ENCODE peak calls at places on chromosomes 5 and 9, in seven cellular contexts. D is heart left ventricle; V is psoas muscle; S is suprapubic skin; H is gastrocnemius medialis; U is CD8-positive, alpha-beta T cell; L is tibial artery. E is an unnamed sample.

GRCh38 chr5:61330341-61330878 is 1.6 kb upstream of the ZSWIM6 start:
- DNase-seq in D (peak; percentile 70), V (peak; percentile 64), S (no peak), H (peak; percentile 8), U (no peak), L (no peak), E (no peak)

GRCh38 chr9:109893222-109893621 is 113.2 kb downstream of the PALM2AKAP2 start:
- DNase-seq in D (no peak), V (no peak), S (no peak), H (no peak), U (no peak), L (no peak), E (no peak)

GRCh38 chr5:55331321-55331720 is 23.5 kb downstream of the MTREX start:
- DNase-seq in D (no peak), V (no peak), S (no peak), H (no peak), U (no peak), L (no peak), E (no peak)

GRCh38 chr5:148708854-148709253 is 54.5 kb upstream of the HTR4 start:
- DNase-seq in D (no peak), V (no peak), S (no peak), H (no peak), U (no peak), L (no peak), E (no peak)

GRCh38 chr5:55997742-55998351 is 3.1 kb upstream of the IL6ST start:
- DNase-seq in D (no peak), V (no peak), S (no peak), H (no peak), U (no peak), L (no peak), E (no peak)

GRCh38 chr9:72292184-72292787 is 72.7 kb downstream of the ZFAND5 start:
- DNase-seq in D (no peak), V (no peak), S (no peak), H (no peak), U (no peak), L (no peak), E (no peak)

GRCh38 chr5:81021951-81022687 is 62.0 kb downstream of the RASGRF2 start:
- DNase-seq in D (no peak), V (no peak), S (no peak), H (no peak), U (no peak), L (no peak), E (no peak)

GRCh38 chr5:151799407-151799806 is 27.7 kb downstream of the G3BP1 start:
- DNase-seq in D (no peak), V (no peak), S (no peak), H (no peak), U (no peak), L (no peak), E (no peak)

GRCh38 chr9:90107021-90107771 is 502.4 kb downstream of the GADD45G start:
- DNase-seq in D (peak; percentile 53), V (peak; percentile 82), S (no peak), H (peak; percentile 82), U (no peak), L (no peak), E (no peak)

GRCh38 chr5:143140492-143141231 is 262.8 kb downstream of the NR3C1 start:
- DNase-seq in D (no peak), V (peak; percentile 74), S (no peak), H (peak; percentile 90), U (no peak), L (no peak), E (no peak)

GRCh38 chr5:133828727-133829126 is 139.7 kb downstream of the C5orf15 start:
- DNase-seq in D (no peak), V (no peak), S (no peak), H (no peak), U (no peak), L (no peak), E (no peak)

GRCh38 chr5:74289238-74289637 is 351.3 kb downstream of the ENC1 start:
- DNase-seq in D (no peak), V (no peak), S (no peak), H (no peak), U (no peak), L (no peak), E (peak; percentile 17)

GRCh38 chr9:128276574-128277270 is 646 bp downstream of the SWI5 start:
- DNase-seq in D (peak; percentile 65), V (peak; percentile 62), S (no peak), H (no peak), U (peak; percentile 2), L (no peak), E (peak; percentile 93)

DNA sequence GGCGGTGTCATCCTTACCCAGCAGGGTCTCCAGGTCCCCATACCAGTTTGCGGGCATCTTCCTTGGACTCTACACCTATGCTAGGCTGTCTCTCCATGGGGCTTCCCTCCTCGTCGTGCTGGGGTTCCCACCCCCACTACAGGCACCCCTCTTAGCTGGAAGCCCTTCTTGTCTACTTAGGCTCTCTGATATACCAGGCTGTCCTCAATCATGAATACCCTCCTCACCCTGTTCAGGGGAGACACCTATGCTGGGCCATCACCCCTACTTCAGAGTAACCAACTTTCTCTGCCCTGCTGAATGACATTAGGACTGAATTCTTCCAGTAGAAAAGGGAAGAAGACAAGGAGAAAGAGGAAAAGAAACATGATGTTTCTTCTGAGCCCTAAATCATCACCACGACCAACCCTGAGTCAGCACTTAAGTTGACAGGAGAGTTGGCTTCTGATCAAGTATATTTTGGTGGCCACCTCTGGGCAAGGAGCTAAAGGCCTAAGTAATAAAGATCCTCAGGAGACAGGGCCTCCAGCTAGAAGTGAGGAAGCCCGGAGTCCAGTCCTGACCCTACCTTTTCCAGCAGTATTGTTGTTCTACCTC is 115.3 kb downstream of the GCNT1 start:
- DNase-seq in D (no peak), V (no peak), S (no peak), H (no peak), U (no peak), L (no peak), E (peak; percentile 91)
- H3K4me1 ChIP-seq in D (no peaks in the 10 kb centered on the region), V (no peaks in the 10 kb centered on the region), S (no peaks in the 10 kb centered on the region), H (no peaks in the 10 kb centered on the region), U (peaks cover 3% of the 10 kb centered on the region), L (no peaks in the 10 kb centered on the region), E (no peaks in the 10 kb centered on the region)

DNA sequence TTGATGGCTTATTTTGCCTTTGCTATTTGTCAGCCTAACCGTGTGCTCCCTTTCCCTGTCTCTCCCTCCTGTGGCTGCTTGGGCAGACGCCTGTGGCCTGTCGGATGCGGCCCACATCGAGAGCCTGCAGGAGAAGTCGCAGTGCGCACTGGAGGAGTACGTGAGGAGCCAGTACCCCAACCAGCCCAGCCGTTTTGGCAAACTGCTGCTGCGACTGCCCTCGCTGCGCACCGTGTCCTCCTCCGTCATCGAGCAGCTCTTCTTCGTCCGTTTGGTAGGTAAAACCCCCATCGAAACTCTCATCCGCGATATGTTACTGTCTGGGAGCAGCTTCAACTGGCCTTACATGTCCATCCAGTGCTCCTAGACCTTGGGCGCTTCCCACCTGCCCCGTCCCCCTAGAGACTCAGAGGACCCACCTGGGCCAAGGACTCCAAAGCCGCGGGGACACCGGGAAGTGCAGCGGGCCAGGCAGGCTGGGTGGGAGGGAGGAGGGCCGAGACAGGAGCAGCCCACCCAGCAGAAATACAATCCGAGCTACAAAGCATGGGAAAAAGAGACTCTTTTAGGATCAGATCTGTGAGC is 10.5 kb downstream of the NR2F1 start:
- DNase-seq in D (no peak), V (peak; percentile 48), S (no peak), H (no peak), U (no peak), L (no peak), E (peak; percentile 60)
- H3K4me3 ChIP-seq in D (no peak overlapping the region), V (no peak overlapping the region), S (no peak overlapping the region), H (no peak overlapping the region), U (no peak overlapping the region), L (no peak overlapping the region), E (no peak overlapping the region)

DNA sequence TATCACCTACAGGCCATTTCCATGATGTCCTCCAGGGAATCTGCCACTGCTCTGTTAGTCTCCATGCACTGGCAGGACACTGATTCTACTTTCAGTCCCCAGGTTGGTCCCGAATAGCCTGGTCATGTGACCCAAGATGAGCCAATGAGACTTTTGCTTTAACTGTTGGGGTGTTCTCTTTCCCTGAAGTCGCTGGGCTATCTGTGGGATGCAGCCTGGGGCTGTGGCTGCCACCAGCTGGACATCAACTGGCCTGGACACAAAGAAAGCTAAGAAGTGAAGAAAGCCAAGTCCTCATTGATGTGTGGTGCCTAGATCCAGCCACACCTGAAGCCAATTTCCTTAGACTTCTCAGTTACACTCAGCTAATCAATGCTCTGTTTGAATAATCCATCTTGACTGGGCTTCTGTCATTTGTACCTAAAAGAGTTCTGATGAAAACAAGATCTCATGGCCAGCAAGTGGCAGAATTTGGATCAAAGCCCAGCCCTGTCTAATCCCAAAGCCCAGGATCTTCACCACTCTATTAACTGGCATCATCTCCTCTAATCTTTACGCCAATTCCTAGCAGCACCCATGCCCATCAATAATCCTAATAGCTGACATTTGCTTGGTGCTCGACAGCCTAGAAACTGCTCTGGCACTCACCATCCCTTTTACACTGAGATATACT is 37.1 kb downstream of the SH3PXD2B start:
- DNase-seq in D (no peak), V (no peak), S (no peak), H (no peak), U (no peak), L (no peak), E (no peak)
- H3K4me1 ChIP-seq in D (peaks cover 23% of the 10 kb centered on the region), V (no peaks in the 10 kb centered on the region), S (peaks cover 88% of the 10 kb centered on the region), H (peaks cover 53% of the 10 kb centered on the region), U (no peaks in the 10 kb centered on the region), L (peaks cover 55% of the 10 kb centered on the region), E (peaks cover 96% of the 10 kb centered on the region)

DNA sequence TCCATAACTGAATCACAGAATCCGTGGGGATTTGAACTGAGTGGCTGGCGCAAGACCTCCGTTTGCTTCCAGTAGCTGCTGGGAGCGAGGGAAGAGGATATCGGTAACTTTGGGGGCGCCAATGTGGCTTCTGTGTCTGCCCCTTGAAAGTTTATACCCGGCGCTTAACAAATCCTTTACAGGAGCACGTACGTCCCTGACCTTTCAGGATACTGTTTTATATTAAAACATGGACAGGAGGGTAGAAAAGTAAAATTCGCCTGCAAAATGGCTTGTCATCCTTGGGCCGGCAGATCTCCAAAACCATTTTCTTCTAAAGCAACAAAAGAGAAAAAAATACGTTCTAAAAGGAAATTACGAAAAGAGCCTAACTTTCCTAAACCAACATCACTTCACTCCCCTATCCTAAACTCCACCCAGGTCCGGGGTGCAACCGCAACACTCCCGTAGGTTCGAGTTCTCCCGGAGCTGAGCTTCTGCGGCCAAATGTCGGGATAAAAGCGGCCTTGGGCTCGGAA is 656 bp upstream of the DMRT3 start:
- DNase-seq in D (no peak), V (no peak), S (no peak), H (no peak), U (no peak), L (no peak), E (peak; percentile 81)
- H3K4me3 ChIP-seq in D (no peak overlapping the region), V (peak overlapping the region; percentile 53), S (peak overlapping the region; percentile 52), H (peak overlapping the region; percentile 57), U (no peak overlapping the region), L (no peak overlapping the region), E (peak overlapping the region; percentile 31)

GRCh38 chr9:92952861-92953620 is 5.7 kb downstream of the FGD3 start:
- DNase-seq in D (no peak), V (no peak), S (peak; percentile 59), H (no peak), U (no peak), L (no peak), E (no peak)
- H3K4me1 ChIP-seq in D (peaks cover 7% of the 10 kb centered on the region), V (no peaks in the 10 kb centered on the region), S (peaks cover 30% of the 10 kb centered on the region), H (no peaks in the 10 kb centered on the region), U (peaks cover 77% of the 10 kb centered on the region), L (no peaks in the 10 kb centered on the region), E (no peaks in the 10 kb centered on the region)

E was measured in esophagus muscularis mucosa.